ENCODE peak calls at places on chromosome 1, in five cellular contexts. T is fibroblast of pulmonary artery; F is GM23248; B is H1; X is stimulated activated CD8-positive, alpha-beta memory T cell treated with anti-CD3 and anti-CD28 coated beads, Interleukin-15, amount 100 ng/mL, for 24 hours. R is an unnamed sample.

GRCh38 chr1:102434421-102434820 is 437.7 kb upstream of the OLFM3 start:
- DNase-seq in B (peak; percentile 1), T (peak; percentile 3), X (no peak), F (peak; percentile 8), R (no peak)

GRCh38 chr1:233094691-233095090 is 144.3 kb downstream of the NTPCR start:
- DNase-seq in X (no peak), F (no peak), B (no peak), T (no peak), R (no peak)

GRCh38 chr1:28136636-28137613 is 39.6 kb downstream of the PTAFR start:
- DNase-seq in B (no peak), X (no peak), T (peak; percentile 18), F (peak; percentile 60), R (no peak)

GRCh38 chr1:76949503-76949902 is 82.2 kb downstream of the ST6GALNAC5 start:
- DNase-seq in T (no peak), X (no peak), F (peak; percentile 92), B (no peak), R (peak; percentile 20)

GRCh38 chr1:78839704-78840277 is 166.7 kb downstream of the ADGRL4 start:
- DNase-seq in T (peak; percentile 72), X (no peak), B (no peak), F (peak; percentile 53), R (peak; percentile 44)

GRCh38 chr1:35936828-35937227 is 5.9 kb downstream of the AGO3 start:
- DNase-seq in F (peak; percentile 49), X (no peak), T (peak; percentile 56), B (no peak), R (no peak)

GRCh38 chr1:100628631-100629081 is 90.7 kb downstream of the GPR88 start:
- DNase-seq in B (no peak), F (peak; percentile 48), T (no peak), X (no peak), R (no peak)

GRCh38 chr1:37108596-37109188 is 74.4 kb upstream of the GRIK3 start:
- DNase-seq in X (no peak), B (no peak), T (no peak), F (no peak), R (no peak)

GRCh38 chr1:55893155-55893554 is 678.0 kb upstream of the USP24 start:
- DNase-seq in B (no peak), T (peak; percentile 79), F (peak; percentile 63), X (no peak), R (peak; percentile 53)

GRCh38 chr1:7108251-7108650 is 323.0 kb downstream of the CAMTA1 start:
- DNase-seq in F (no peak), X (no peak), T (no peak), B (no peak), R (no peak)

GRCh38 chr1:221497051-221497450 is 244.8 kb downstream of the DUSP10 start:
- DNase-seq in X (no peak), B (no peak), T (peak; percentile 47), F (no peak), R (no peak)

GRCh38 chr1:10561497-10561896 is 86.7 kb downstream of the PEX14 start:
- DNase-seq in X (no peak), F (peak; percentile 69), B (no peak), T (peak; percentile 47), R (no peak)

GRCh38 chr1:234246638-234247116 is 126.6 kb upstream of the COA6 start:
- DNase-seq in B (no peak), F (no peak), X (no peak), T (no peak), R (no peak)

GRCh38 chr1:172977296-172978027 is 73.3 kb downstream of the TNFSF18 start:
- DNase-seq in T (no peak), B (no peak), X (no peak), F (peak; percentile 55), R (no peak)

GRCh38 chr1:213979751-213980605 is 7.8 kb upstream of the PROX1 start:
- DNase-seq in X (no peak), T (no peak), B (no peak), F (no peak), R (no peak)

R was measured in brain microvascular endothelial cell.